ENCODE peak calls at places on chromosomes 1 and 21, in four cellular contexts. One of them, this sample, is unnamed. For H3K4me1, the result is how much of the 10 kb centered on the place peaks cover.

GRCh38 chr1:174074757-174075156 is 52.6 kb upstream of the RC3H1 start:
- DNase-seq in body of pancreas: no peak
- DNase-seq in mesendoderm: no peak
- DNase-seq in GM23338: no peak
- DNase-seq in this sample: no peak

GRCh38 chr1:29365906-29366670 is 129.8 kb downstream of the PTPRU start:
- DNase-seq in body of pancreas: no peak
- DNase-seq in mesendoderm: no peak
- DNase-seq in GM23338: no peak
- DNase-seq in this sample: no peak

GRCh38 chr1:29960906-29961675 is 724.8 kb downstream of the PTPRU start:
- DNase-seq in body of pancreas: no peak
- DNase-seq in mesendoderm: peak
- DNase-seq in GM23338: peak
- DNase-seq in this sample: no peak

GRCh38 chr1:202130275-202130646 is 7.5 kb downstream of the GPR37L1 start:
- DNase-seq in body of pancreas: no peak
- DNase-seq in mesendoderm: no peak
- DNase-seq in GM23338: no peak
- DNase-seq in this sample: no peak

GRCh38 chr1:107058245-107059032 is 2.0 kb downstream of the PRMT6 start:
- DNase-seq in body of pancreas: no peak
- DNase-seq in mesendoderm: peak
- DNase-seq in GM23338: no peak
- DNase-seq in this sample: no peak

GRCh38 chr1:152752225-152752624 is 5.6 kb upstream of the KPRP start:
- DNase-seq in body of pancreas: no peak
- DNase-seq in mesendoderm: no peak
- DNase-seq in GM23338: no peak
- DNase-seq in this sample: no peak

GRCh38 chr1:18077657-18078215 is 29.9 kb upstream of the IGSF21 start:
- DNase-seq in body of pancreas: peak
- DNase-seq in mesendoderm: no peak
- DNase-seq in GM23338: no peak
- DNase-seq in this sample: no peak

GRCh38 chr1:9724706-9725476 is 73.4 kb downstream of the PIK3CD start:
- DNase-seq in body of pancreas: peak
- DNase-seq in mesendoderm: peak
- DNase-seq in GM23338: peak
- DNase-seq in this sample: peak

GRCh38 chr1:214335567-214335966 is 54.6 kb downstream of the SMYD2 start:
- DNase-seq in body of pancreas: no peak
- DNase-seq in mesendoderm: no peak
- DNase-seq in GM23338: no peak
- DNase-seq in this sample: no peak

GRCh38 chr1:205507896-205508714 is 3.6 kb downstream of the CDK18 start:
- DNase-seq in body of pancreas: no peak
- DNase-seq in mesendoderm: no peak
- DNase-seq in GM23338: no peak
- DNase-seq in this sample: no peak

GRCh38 chr1:36326499-36326898 is 3.1 kb upstream of the EVA1B start:
- DNase-seq in body of pancreas: no peak
- DNase-seq in mesendoderm: no peak
- DNase-seq in GM23338: no peak
- DNase-seq in this sample: no peak

GRCh38 chr1:245880754-245881403 is 626.2 kb downstream of the SMYD3 start:
- DNase-seq in body of pancreas: no peak
- DNase-seq in mesendoderm: no peak
- DNase-seq in GM23338: no peak
- DNase-seq in this sample: no peak

GRCh38 chr21:27476696-27477095 is 509.8 kb upstream of the ADAMTS5 start:
- DNase-seq in body of pancreas: no peak
- DNase-seq in mesendoderm: no peak
- DNase-seq in GM23338: no peak
- DNase-seq in this sample: no peak

GRCh38 chr1:160830321-160831153 is 32.1 kb downstream of the CD244 start:
- DNase-seq in body of pancreas: peak
- DNase-seq in mesendoderm: peak
- DNase-seq in GM23338: peak
- DNase-seq in this sample: peak

GRCh38 chr1:168064216-168064615 is 72.5 kb downstream of the GPR161 start:
- DNase-seq in body of pancreas: no peak
- DNase-seq in mesendoderm: no peak
- DNase-seq in GM23338: no peak
- DNase-seq in this sample: no peak

GRCh38 chr1:13733705-13734104 is 33.7 kb downstream of the PRDM2 start:
- DNase-seq in body of pancreas: no peak
- DNase-seq in mesendoderm: no peak
- DNase-seq in GM23338: no peak
- DNase-seq in this sample: no peak

GRCh38 chr1:199218533-199218932 is 579.7 kb downstream of the PTPRC start:
- DNase-seq in body of pancreas: no peak
- DNase-seq in mesendoderm: no peak
- DNase-seq in GM23338: no peak
- DNase-seq in this sample: no peak
- H3K4me1 ChIP-seq in body of pancreas: under half
- H3K4me1 ChIP-seq in mesendoderm: under half
- H3K4me1 ChIP-seq in GM23338: under half
- H3K4me1 ChIP-seq in this sample: under half

DNA sequence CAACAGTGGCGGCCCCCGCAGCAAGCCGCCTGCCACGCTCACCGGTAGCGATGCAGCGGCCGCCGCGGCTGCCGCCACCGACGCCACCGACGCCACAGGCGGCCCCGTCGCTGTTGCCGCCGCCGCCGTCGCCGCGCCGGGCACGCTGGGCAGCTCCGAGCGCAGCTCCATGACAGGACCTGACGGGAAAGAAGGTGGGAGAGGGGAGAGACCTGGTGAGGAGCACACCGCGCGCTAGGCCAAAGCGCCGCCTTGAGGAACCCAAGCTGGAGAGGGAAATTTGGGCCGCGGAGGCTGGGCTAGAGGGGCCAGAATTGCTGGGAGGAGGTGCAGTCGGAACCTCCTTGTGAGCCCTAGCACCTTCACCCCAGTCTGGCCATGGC is 1.9 kb downstream of the DMRTA2 start:
- DNase-seq in body of pancreas: no peak
- DNase-seq in mesendoderm: peak
- DNase-seq in GM23338: peak
- DNase-seq in this sample: no peak
- H3K4me3 ChIP-seq in body of pancreas: no peak
- H3K4me3 ChIP-seq in mesendoderm: no peak
- H3K4me3 ChIP-seq in GM23338: peak
- H3K4me3 ChIP-seq in this sample: no peak

GRCh38 chr1:16371725-16372124 is 4.7 kb downstream of the SZRD1 start:
- DNase-seq in body of pancreas: no peak
- DNase-seq in mesendoderm: no peak
- DNase-seq in GM23338: no peak
- DNase-seq in this sample: no peak
- H3K27ac ChIP-seq in body of pancreas: no peak
- H3K27ac ChIP-seq in mesendoderm: no peak
- H3K27ac ChIP-seq in GM23338: no peak
- H3K27ac ChIP-seq in this sample: peak

GRCh38 chr1:26530898-26531598 is 1.5 kb downstream of the RPS6KA1 start:
- DNase-seq in body of pancreas: peak
- DNase-seq in mesendoderm: peak
- DNase-seq in GM23338: peak
- DNase-seq in this sample: peak
- H3K4me1 ChIP-seq in body of pancreas: half or more
- H3K4me1 ChIP-seq in mesendoderm: under half
- H3K4me1 ChIP-seq in GM23338: under half
- H3K4me1 ChIP-seq in this sample: under half

DNA sequence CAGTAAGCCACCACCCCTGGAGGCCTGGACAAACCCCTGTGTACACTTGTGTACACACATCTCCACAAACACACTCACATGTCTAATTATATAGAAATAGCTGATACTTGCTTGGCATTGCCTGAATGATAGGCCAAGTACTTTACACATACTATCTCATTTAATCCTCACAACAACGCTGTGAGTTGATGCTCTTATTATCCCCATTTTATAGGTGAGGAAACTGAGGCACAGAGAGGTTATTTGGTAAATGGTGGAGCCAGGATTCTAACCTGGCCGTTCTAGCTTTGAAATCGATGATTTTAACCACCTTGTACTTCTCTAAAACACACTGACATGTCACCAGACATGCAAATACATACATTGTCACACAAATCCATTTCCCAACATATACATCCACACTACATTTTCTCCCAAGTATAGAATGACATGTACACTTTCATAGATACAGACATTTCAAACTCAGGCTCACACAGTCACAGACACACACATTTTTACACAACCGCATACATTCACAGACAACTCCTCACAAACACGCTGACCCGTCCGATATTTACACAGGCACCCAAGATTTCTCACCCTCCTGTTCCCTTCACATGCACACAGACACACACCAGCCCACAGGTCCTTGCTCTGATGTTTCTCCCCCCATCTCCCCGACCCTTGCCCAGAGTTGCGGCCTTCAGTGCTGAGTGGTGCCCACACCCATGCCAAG is 3.2 kb downstream of the ARHGEF19 start:
- DNase-seq in body of pancreas: no peak
- DNase-seq in mesendoderm: no peak
- DNase-seq in GM23338: no peak
- DNase-seq in this sample: no peak
- H3K4me3 ChIP-seq in body of pancreas: no peak
- H3K4me3 ChIP-seq in mesendoderm: no peak
- H3K4me3 ChIP-seq in GM23338: no peak
- H3K4me3 ChIP-seq in this sample: no peak

GRCh38 chr21:38614558-38614957 is 116.3 kb upstream of the ERG start:
- DNase-seq in body of pancreas: no peak
- DNase-seq in mesendoderm: no peak
- DNase-seq in GM23338: no peak
- DNase-seq in this sample: no peak

GRCh38 chr21:38613686-38614085 is 115.4 kb upstream of the ERG start:
- DNase-seq in body of pancreas: no peak
- DNase-seq in mesendoderm: no peak
- DNase-seq in GM23338: no peak
- DNase-seq in this sample: no peak

GRCh38 chr21:38610573-38611251 is 112.4 kb upstream of the ERG start:
- DNase-seq in body of pancreas: no peak
- DNase-seq in mesendoderm: no peak
- DNase-seq in GM23338: no peak
- DNase-seq in this sample: no peak

GRCh38 chr21:38609580-38609979 is 111.3 kb upstream of the ERG start:
- DNase-seq in body of pancreas: no peak
- DNase-seq in mesendoderm: no peak
- DNase-seq in GM23338: no peak
- DNase-seq in this sample: no peak

DNA sequence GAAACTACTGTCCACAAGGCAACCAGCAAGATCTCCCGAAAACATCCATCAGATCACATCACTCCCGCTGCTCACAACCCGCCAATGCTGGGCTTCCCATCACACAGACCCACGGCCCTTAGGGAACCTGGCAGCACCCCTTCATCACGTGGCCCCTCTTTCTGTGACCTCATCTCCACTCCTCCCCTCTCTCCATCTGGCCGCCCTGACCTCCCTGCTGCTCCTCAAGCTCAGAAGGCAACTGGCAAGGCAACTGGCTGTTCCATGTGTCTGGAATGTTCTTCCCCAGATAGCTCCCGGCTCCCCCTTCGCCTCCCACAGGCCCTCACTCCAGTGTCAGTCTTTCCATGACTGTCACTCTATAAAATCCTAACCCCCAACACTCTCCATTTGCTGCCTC is 113.0 kb upstream of the ERG start:
- DNase-seq in body of pancreas: no peak
- DNase-seq in mesendoderm: no peak
- DNase-seq in GM23338: no peak
- DNase-seq in this sample: no peak
- H3K27ac ChIP-seq in body of pancreas: no peak
- H3K27ac ChIP-seq in mesendoderm: no peak
- H3K27ac ChIP-seq in GM23338: no peak
- H3K27ac ChIP-seq in this sample: no peak

GRCh38 chr1:27522860-27523665 is 33.1 kb upstream of the WASF2 start:
- DNase-seq in body of pancreas: no peak
- DNase-seq in mesendoderm: peak
- DNase-seq in GM23338: peak
- DNase-seq in this sample: no peak
- H3K4me1 ChIP-seq in body of pancreas: under half
- H3K4me1 ChIP-seq in mesendoderm: under half
- H3K4me1 ChIP-seq in GM23338: under half
- H3K4me1 ChIP-seq in this sample: half or more

GRCh38 chr1:156705321-156705917 is at the start of gene CRABP2:
- DNase-seq in body of pancreas: peak
- DNase-seq in mesendoderm: peak
- DNase-seq in GM23338: peak
- DNase-seq in this sample: no peak

GRCh38 chr1:156704166-156704711 is 1.1 kb downstream of the CRABP2 start:
- DNase-seq in body of pancreas: no peak
- DNase-seq in mesendoderm: peak
- DNase-seq in GM23338: no peak
- DNase-seq in this sample: no peak

GRCh38 chr1:156705918-156706646 is 699 bp upstream of the CRABP2 start:
- DNase-seq in body of pancreas: peak
- DNase-seq in mesendoderm: peak
- DNase-seq in GM23338: peak
- DNase-seq in this sample: no peak

GRCh38 chr1:156703741-156704140 is 1.6 kb downstream of the CRABP2 start:
- DNase-seq in body of pancreas: no peak
- DNase-seq in mesendoderm: peak
- DNase-seq in GM23338: no peak
- DNase-seq in this sample: no peak

GRCh38 chr1:156704930-156705320 is 458 bp downstream of the CRABP2 start:
- DNase-seq in body of pancreas: peak
- DNase-seq in mesendoderm: peak
- DNase-seq in GM23338: peak
- DNase-seq in this sample: no peak
- H3K4me3 ChIP-seq in body of pancreas: no peak
- H3K4me3 ChIP-seq in mesendoderm: peak
- H3K4me3 ChIP-seq in GM23338: peak
- H3K4me3 ChIP-seq in this sample: peak